ENCODE peak calls at places on chromosome 14, in eight cellular contexts. O is mesendoderm, W is neural progenitor cell, S is adipocyte, A is SK-N-SH, D is IMR-90, H is HCT116, P is fibroblast of lung. C is an unnamed sample.

GRCh38 chr14:34785223-34786006 is 71.0 kb upstream of the CFL2 start:
- DNase-seq in P (no peak), D (no peak), H (no peak), S (no peak), W (no peak), A (no peak), O (no peak), C (no peak)

GRCh38 chr14:87082917-87083316 is 910.1 kb downstream of the GALC start:
- DNase-seq in O (no peak), P (no peak), S (no peak), D (no peak), A (no peak), W (no peak), H (no peak), C (no peak)

GRCh38 chr14:69615471-69616407 is 4.3 kb downstream of the SUSD6 start:
- DNase-seq in W (no peak), D (peak; percentile 84), A (no peak), O (no peak), S (peak; percentile 90), H (no peak), P (peak; percentile 81), C (peak; percentile 78)

GRCh38 chr14:97408937-97409860 is 612.0 kb downstream of the VRK1 start:
- DNase-seq in W (no peak), P (no peak), H (no peak), O (no peak), D (no peak), S (no peak), A (no peak), C (no peak)

GRCh38 chr14:93173943-93174395 is 10.7 kb downstream of the MOAP1 start:
- DNase-seq in H (no peak), O (no peak), D (peak; percentile 22), P (peak; percentile 27), S (no peak), A (peak; percentile 44), W (no peak), C (peak; percentile 20)

GRCh38 chr14:65482769-65483438 is 70.4 kb downstream of the FUT8 start:
- DNase-seq in W (no peak), H (no peak), O (no peak), A (no peak), P (no peak), D (no peak), S (no peak), C (no peak)

GRCh38 chr14:68598621-68599447 is 194.0 kb downstream of the ZFP36L1 start:
- DNase-seq in P (peak; percentile 96), H (peak; percentile 97), W (no peak), A (no peak), O (no peak), S (peak; percentile 82), D (peak; percentile 97), C (peak; percentile 95)

GRCh38 chr14:69342928-69343525 is 55.1 kb downstream of the ERH start:
- DNase-seq in A (no peak), O (no peak), S (no peak), D (no peak), W (no peak), P (no peak), H (no peak), C (no peak)

GRCh38 chr14:101560534-101561113 is 671 bp upstream of the DIO3 start:
- DNase-seq in S (no peak), W (no peak), A (no peak), D (no peak), O (no peak), P (no peak), H (no peak), C (no peak)

GRCh38 chr14:69716483-69717187 is 50.3 kb upstream of the SRSF5 start:
- DNase-seq in A (no peak), S (peak; percentile 80), H (no peak), D (peak; percentile 92), O (peak; percentile 21), W (no peak), P (peak; percentile 95), C (peak; percentile 95)

GRCh38 chr14:95346266-95346665 is 26.6 kb upstream of the CLMN start:
- DNase-seq in O (no peak), P (no peak), A (no peak), S (no peak), W (no peak), H (no peak), D (no peak), C (no peak)

GRCh38 chr14:103243764-103244737 is 90.0 kb upstream of the EIF5 start:
- DNase-seq in A (no peak), W (no peak), P (peak; percentile 22), H (no peak), S (no peak), O (no peak), D (no peak), C (peak; percentile 16)

GRCh38 chr14:104113631-104114420 is 24.6 kb upstream of the KIF26A start:
- DNase-seq in P (no peak), A (no peak), O (no peak), H (no peak), D (no peak), W (no peak), S (no peak), C (no peak)

GRCh38 chr14:54713364-54713763 is 146.4 kb downstream of the SAMD4A start:
- DNase-seq in P (peak; percentile 83), O (no peak), S (peak; percentile 68), D (peak; percentile 65), W (no peak), A (no peak), H (no peak), C (peak; percentile 78)

GRCh38 chr14:68655961-68656360 is 136.9 kb downstream of the ZFP36L1 start:
- DNase-seq in W (peak; percentile 43), P (no peak), O (no peak), A (peak; percentile 40), D (no peak), H (peak; percentile 18), S (no peak), C (no peak)

GRCh38 chr14:38204717-38205115 is 3.0 kb upstream of the SSTR1 start:
- DNase-seq in D (no peak), W (no peak), O (no peak), A (no peak), H (no peak), P (no peak), S (no peak), C (no peak)

GRCh38 chr14:30600907-30601578 is 21.1 kb upstream of the SCFD1 start:
- DNase-seq in H (no peak), P (no peak), A (no peak), D (peak; percentile 15), S (no peak), W (no peak), O (no peak), C (no peak)

GRCh38 chr14:54908230-54908629 is 5.6 kb upstream of the GCH1 start:
- DNase-seq in A (no peak), P (no peak), O (no peak), W (no peak), D (no peak), H (no peak), S (no peak), C (no peak)

GRCh38 chr14:96150214-96150613 is 54.4 kb upstream of the BDKRB2 start:
- DNase-seq in W (no peak), H (no peak), D (no peak), O (no peak), S (no peak), P (no peak), A (no peak), C (no peak)

GRCh38 chr14:95485222-95485819 is 31.1 kb downstream of the SYNE3 start:
- DNase-seq in O (peak; percentile 72), P (no peak), D (no peak), W (peak; percentile 62), A (no peak), S (no peak), H (no peak), C (no peak)

GRCh38 chr14:56633544-56633943 is 53.9 kb downstream of the TMEM260 start:
- DNase-seq in O (no peak), D (peak; percentile 13), S (no peak), P (no peak), W (no peak), H (no peak), A (no peak), C (no peak)

GRCh38 chr14:26204362-26204953 is 393.4 kb downstream of the NOVA1 start:
- DNase-seq in A (no peak), S (no peak), H (no peak), D (no peak), O (peak; percentile 63), W (peak; percentile 53), P (no peak), C (no peak)

GRCh38 chr14:61662437-61663311 is 32.6 kb upstream of the HIF1A start:
- DNase-seq in S (peak; percentile 61), W (peak; percentile 4), A (peak; percentile 19), H (peak; percentile 34), O (peak; percentile 68), D (peak; percentile 75), P (peak; percentile 83), C (peak; percentile 81)
- H3K9ac ChIP-seq in S (peak overlapping the region; percentile 75), W (no peak overlapping the region), A (no peak overlapping the region), H (no peak overlapping the region), O (no peak overlapping the region), D (no peak overlapping the region), P (no peak overlapping the region), C (no peak overlapping the region)

GRCh38 chr14:105774001-105774400 is 247.6 kb downstream of the TMEM121 start:
- DNase-seq in D (no peak), S (no peak), O (no peak), W (no peak), H (no peak), P (no peak), A (no peak), C (no peak)

GRCh38 chr14:105776924-105777323 is 250.5 kb downstream of the TMEM121 start:
- DNase-seq in P (no peak), A (no peak), H (no peak), S (no peak), W (no peak), O (no peak), D (no peak), C (no peak)

DNA sequence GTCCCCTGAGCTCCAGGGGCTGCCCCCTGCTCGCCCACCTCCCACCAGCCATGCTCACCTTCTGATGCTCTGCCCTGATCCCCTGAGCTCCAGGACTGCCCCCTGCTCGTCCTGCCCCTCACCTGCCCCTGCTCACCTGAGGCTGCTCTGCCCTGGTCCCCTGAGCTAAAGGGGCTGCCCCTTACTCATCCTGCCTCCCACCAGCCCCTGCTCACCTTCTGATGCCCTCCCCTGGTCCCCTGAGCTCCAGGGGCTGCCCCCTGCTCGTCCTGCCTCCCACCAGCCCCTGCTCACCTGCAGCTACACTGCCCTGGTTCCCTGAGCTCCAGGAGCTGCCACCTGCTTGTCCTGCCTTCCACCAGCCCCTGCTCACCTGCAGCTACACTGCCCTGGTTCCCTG is 247.2 kb downstream of the TMEM121 start:
- DNase-seq in A (no peak), P (no peak), D (no peak), H (no peak), W (no peak), S (no peak), O (no peak), C (no peak)
- H3K9ac ChIP-seq in A (no peak overlapping the region), P (no peak overlapping the region), D (no peak overlapping the region), H (no peak overlapping the region), W (no peak overlapping the region), S (no peak overlapping the region), O (no peak overlapping the region), C (no peak overlapping the region)

GRCh38 chr14:72745991-72746980 is 147.6 kb downstream of the DPF3 start:
- DNase-seq in W (no peak), D (peak; percentile 84), S (peak; percentile 88), A (no peak), O (no peak), H (no peak), P (peak; percentile 87), C (peak; percentile 81)
- H3K9ac ChIP-seq in W (no peak overlapping the region), D (peak overlapping the region; percentile 14), S (peak overlapping the region; percentile 55), A (peak overlapping the region; percentile 30), O (no peak overlapping the region), H (no peak overlapping the region), P (no peak overlapping the region), C (peak overlapping the region; percentile 63)

GRCh38 chr14:52801014-52801708 is 9.8 kb upstream of the GNPNAT1 start:
- DNase-seq in P (peak; percentile 93), A (no peak), S (peak; percentile 82), H (no peak), D (peak; percentile 92), O (peak; percentile 40), W (no peak), C (peak; percentile 89)
- H3K9ac ChIP-seq in P (peak overlapping the region; percentile 5), A (peak overlapping the region; percentile 56), S (peak overlapping the region; percentile 53), H (no peak overlapping the region), D (no peak overlapping the region), O (no peak overlapping the region), W (no peak overlapping the region), C (peak overlapping the region; percentile 72)

C was measured in astrocyte.